ENCODE peak calls at places on chromosomes 7 and 10, in nine cellular contexts. One of them, this sample, is unnamed.

GRCh38 chr7:23074443-23075244 is 30.9 kb upstream of the KLHL7 start:
- DNase-seq in hepatocyte: peak
- DNase-seq in M059J: peak
- DNase-seq in memory B cell: no peak
- DNase-seq in A172: no peak
- DNase-seq in mammary epithelial cell: no peak
- DNase-seq in stimulated activated CD4-positive, alpha-beta T cell treated with anti-CD3 and anti-CD28 coated beads, TNF-alpha, amount 100 ng/mL, for 1 hour: no peak
- DNase-seq in GM12892: no peak
- DNase-seq in NCI-H446: no peak
- DNase-seq in this sample: no peak

GRCh38 chr10:116688241-116688711 is 54.1 kb downstream of the HSPA12A start:
- DNase-seq in M059J: peak
- DNase-seq in memory B cell: no peak
- DNase-seq in GM12892: no peak
- DNase-seq in NCI-H446: no peak
- DNase-seq in A172: peak
- DNase-seq in hepatocyte: peak
- DNase-seq in stimulated activated CD4-positive, alpha-beta T cell treated with anti-CD3 and anti-CD28 coated beads, TNF-alpha, amount 100 ng/mL, for 1 hour: no peak
- DNase-seq in mammary epithelial cell: peak
- DNase-seq in this sample: peak

GRCh38 chr7:107911981-107912380 is 21.0 kb downstream of the DLD start:
- DNase-seq in NCI-H446: no peak
- DNase-seq in A172: no peak
- DNase-seq in memory B cell: no peak
- DNase-seq in GM12892: no peak
- DNase-seq in stimulated activated CD4-positive, alpha-beta T cell treated with anti-CD3 and anti-CD28 coated beads, TNF-alpha, amount 100 ng/mL, for 1 hour: no peak
- DNase-seq in hepatocyte: no peak
- DNase-seq in mammary epithelial cell: no peak
- DNase-seq in M059J: no peak
- DNase-seq in this sample: no peak

GRCh38 chr7:68206946-68207485 is 1210.4 kb downstream of the TYW1 start:
- DNase-seq in stimulated activated CD4-positive, alpha-beta T cell treated with anti-CD3 and anti-CD28 coated beads, TNF-alpha, amount 100 ng/mL, for 1 hour: no peak
- DNase-seq in mammary epithelial cell: no peak
- DNase-seq in memory B cell: no peak
- DNase-seq in M059J: peak
- DNase-seq in GM12892: no peak
- DNase-seq in A172: no peak
- DNase-seq in NCI-H446: no peak
- DNase-seq in hepatocyte: no peak
- DNase-seq in this sample: no peak

GRCh38 chr10:60425392-60426110 is 35.9 kb upstream of the ANK3 start:
- DNase-seq in mammary epithelial cell: no peak
- DNase-seq in hepatocyte: no peak
- DNase-seq in GM12892: no peak
- DNase-seq in NCI-H446: no peak
- DNase-seq in memory B cell: no peak
- DNase-seq in stimulated activated CD4-positive, alpha-beta T cell treated with anti-CD3 and anti-CD28 coated beads, TNF-alpha, amount 100 ng/mL, for 1 hour: no peak
- DNase-seq in M059J: peak
- DNase-seq in A172: peak
- DNase-seq in this sample: peak

GRCh38 chr7:43443380-43443779 is 139.5 kb upstream of the STK17A start:
- DNase-seq in stimulated activated CD4-positive, alpha-beta T cell treated with anti-CD3 and anti-CD28 coated beads, TNF-alpha, amount 100 ng/mL, for 1 hour: no peak
- DNase-seq in mammary epithelial cell: peak
- DNase-seq in memory B cell: no peak
- DNase-seq in M059J: no peak
- DNase-seq in NCI-H446: no peak
- DNase-seq in A172: no peak
- DNase-seq in hepatocyte: no peak
- DNase-seq in GM12892: no peak
- DNase-seq in this sample: no peak

GRCh38 chr10:24721254-24722106 is 2.2 kb downstream of the ARHGAP21 start:
- DNase-seq in mammary epithelial cell: peak
- DNase-seq in memory B cell: no peak
- DNase-seq in stimulated activated CD4-positive, alpha-beta T cell treated with anti-CD3 and anti-CD28 coated beads, TNF-alpha, amount 100 ng/mL, for 1 hour: no peak
- DNase-seq in hepatocyte: peak
- DNase-seq in M059J: peak
- DNase-seq in GM12892: peak
- DNase-seq in A172: no peak
- DNase-seq in NCI-H446: no peak
- DNase-seq in this sample: peak

GRCh38 chr7:132381742-132382472 is 194.4 kb downstream of the PLXNA4 start:
- DNase-seq in NCI-H446: no peak
- DNase-seq in hepatocyte: peak
- DNase-seq in A172: no peak
- DNase-seq in memory B cell: no peak
- DNase-seq in stimulated activated CD4-positive, alpha-beta T cell treated with anti-CD3 and anti-CD28 coated beads, TNF-alpha, amount 100 ng/mL, for 1 hour: no peak
- DNase-seq in mammary epithelial cell: no peak
- DNase-seq in GM12892: no peak
- DNase-seq in M059J: peak
- DNase-seq in this sample: peak

GRCh38 chr7:78099715-78100477 is 301.3 kb downstream of the PHTF2 start:
- DNase-seq in hepatocyte: no peak
- DNase-seq in mammary epithelial cell: peak
- DNase-seq in stimulated activated CD4-positive, alpha-beta T cell treated with anti-CD3 and anti-CD28 coated beads, TNF-alpha, amount 100 ng/mL, for 1 hour: no peak
- DNase-seq in M059J: peak
- DNase-seq in GM12892: no peak
- DNase-seq in A172: peak
- DNase-seq in NCI-H446: no peak
- DNase-seq in memory B cell: no peak
- DNase-seq in this sample: peak

GRCh38 chr10:104417629-104418292 is 64.1 kb downstream of the CFAP58 start:
- DNase-seq in A172: no peak
- DNase-seq in mammary epithelial cell: no peak
- DNase-seq in GM12892: no peak
- DNase-seq in memory B cell: no peak
- DNase-seq in NCI-H446: no peak
- DNase-seq in stimulated activated CD4-positive, alpha-beta T cell treated with anti-CD3 and anti-CD28 coated beads, TNF-alpha, amount 100 ng/mL, for 1 hour: no peak
- DNase-seq in M059J: no peak
- DNase-seq in hepatocyte: no peak
- DNase-seq in this sample: no peak

GRCh38 chr7:140478361-140479061 is 794 bp downstream of the MKRN1 start:
- DNase-seq in mammary epithelial cell: peak
- DNase-seq in M059J: peak
- DNase-seq in NCI-H446: peak
- DNase-seq in stimulated activated CD4-positive, alpha-beta T cell treated with anti-CD3 and anti-CD28 coated beads, TNF-alpha, amount 100 ng/mL, for 1 hour: no peak
- DNase-seq in GM12892: peak
- DNase-seq in A172: peak
- DNase-seq in memory B cell: peak
- DNase-seq in hepatocyte: peak
- DNase-seq in this sample: peak

GRCh38 chr10:1807196-1807595 is 69.9 kb upstream of the ADARB2 start:
- DNase-seq in hepatocyte: no peak
- DNase-seq in A172: no peak
- DNase-seq in NCI-H446: no peak
- DNase-seq in GM12892: no peak
- DNase-seq in memory B cell: no peak
- DNase-seq in M059J: no peak
- DNase-seq in mammary epithelial cell: no peak
- DNase-seq in stimulated activated CD4-positive, alpha-beta T cell treated with anti-CD3 and anti-CD28 coated beads, TNF-alpha, amount 100 ng/mL, for 1 hour: no peak
- DNase-seq in this sample: no peak

GRCh38 chr7:155885162-155886160 is 73.2 kb upstream of the SHH start:
- DNase-seq in stimulated activated CD4-positive, alpha-beta T cell treated with anti-CD3 and anti-CD28 coated beads, TNF-alpha, amount 100 ng/mL, for 1 hour: no peak
- DNase-seq in hepatocyte: peak
- DNase-seq in NCI-H446: no peak
- DNase-seq in mammary epithelial cell: no peak
- DNase-seq in memory B cell: no peak
- DNase-seq in M059J: peak
- DNase-seq in A172: peak
- DNase-seq in GM12892: no peak
- DNase-seq in this sample: peak

GRCh38 chr7:50141131-50141530 is 48.1 kb upstream of the ZPBP start:
- DNase-seq in M059J: no peak
- DNase-seq in A172: no peak
- DNase-seq in GM12892: no peak
- DNase-seq in mammary epithelial cell: no peak
- DNase-seq in hepatocyte: no peak
- DNase-seq in stimulated activated CD4-positive, alpha-beta T cell treated with anti-CD3 and anti-CD28 coated beads, TNF-alpha, amount 100 ng/mL, for 1 hour: no peak
- DNase-seq in memory B cell: no peak
- DNase-seq in NCI-H446: no peak
- DNase-seq in this sample: no peak

This sample was measured in Daoy.